ENCODE peak calls at places on chromosomes 1 and 21, in seven cellular contexts. One of them, this sample, is unnamed.
A peak's percentile ranks its signal among the peaks of the same experiment; 100 is the strongest.

GRCh38 chr1:8239039-8239305 is 78.9 kb upstream of the SLC45A1 start:
- DNase-seq in IMR-90: peak; percentile 58
- DNase-seq in breast epithelium: peak; percentile 85
- DNase-seq in prostate gland: no peak
- DNase-seq in heart left ventricle: no peak
- DNase-seq in transverse colon: peak; percentile 66
- DNase-seq in stomach: peak; percentile 37
- DNase-seq in this sample: no peak

GRCh38 chr1:58505286-58505685 is 41.2 kb downstream of the OMA1 start:
- DNase-seq in breast epithelium: no peak
- DNase-seq in prostate gland: no peak
- DNase-seq in heart left ventricle: no peak
- DNase-seq in stomach: no peak
- DNase-seq in transverse colon: no peak
- DNase-seq in IMR-90: no peak
- DNase-seq in this sample: no peak

GRCh38 chr1:211068976-211069375 is 65.0 kb downstream of the KCNH1 start:
- DNase-seq in heart left ventricle: no peak
- DNase-seq in prostate gland: no peak
- DNase-seq in transverse colon: no peak
- DNase-seq in breast epithelium: no peak
- DNase-seq in stomach: no peak
- DNase-seq in IMR-90: no peak
- DNase-seq in this sample: no peak

GRCh38 chr21:36854391-36854790 is 112.1 kb downstream of the HLCS start:
- DNase-seq in transverse colon: peak; percentile 25
- DNase-seq in heart left ventricle: peak; percentile 30
- DNase-seq in prostate gland: no peak
- DNase-seq in breast epithelium: no peak
- DNase-seq in stomach: no peak
- DNase-seq in IMR-90: peak; percentile 34
- DNase-seq in this sample: no peak

GRCh38 chr1:36802018-36802417 is 232.3 kb downstream of the GRIK3 start:
- DNase-seq in IMR-90: no peak
- DNase-seq in transverse colon: no peak
- DNase-seq in heart left ventricle: no peak
- DNase-seq in breast epithelium: no peak
- DNase-seq in prostate gland: no peak
- DNase-seq in stomach: no peak
- DNase-seq in this sample: no peak

GRCh38 chr21:42059721-42060120 is 11.4 kb upstream of the UMODL1 start:
- DNase-seq in IMR-90: no peak
- DNase-seq in prostate gland: no peak
- DNase-seq in heart left ventricle: no peak
- DNase-seq in breast epithelium: no peak
- DNase-seq in stomach: no peak
- DNase-seq in transverse colon: no peak
- DNase-seq in this sample: no peak

GRCh38 chr1:39262802-39263201 is 58.3 kb downstream of the MACF1 start:
- DNase-seq in transverse colon: no peak
- DNase-seq in heart left ventricle: no peak
- DNase-seq in prostate gland: no peak
- DNase-seq in stomach: no peak
- DNase-seq in IMR-90: no peak
- DNase-seq in breast epithelium: no peak
- DNase-seq in this sample: no peak

GRCh38 chr1:208085655-208086054 is 158.5 kb downstream of the PLXNA2 start:
- DNase-seq in stomach: no peak
- DNase-seq in IMR-90: no peak
- DNase-seq in breast epithelium: no peak
- DNase-seq in prostate gland: no peak
- DNase-seq in heart left ventricle: no peak
- DNase-seq in transverse colon: no peak
- DNase-seq in this sample: no peak

GRCh38 chr21:45000637-45001133 is 60.9 kb downstream of the SLX9 start:
- DNase-seq in breast epithelium: no peak
- DNase-seq in transverse colon: no peak
- DNase-seq in heart left ventricle: no peak
- DNase-seq in IMR-90: no peak
- DNase-seq in stomach: no peak
- DNase-seq in prostate gland: no peak
- DNase-seq in this sample: no peak

GRCh38 chr1:211631168-211631567 is 44.3 kb downstream of the NEK2 start:
- DNase-seq in stomach: no peak
- DNase-seq in prostate gland: no peak
- DNase-seq in IMR-90: no peak
- DNase-seq in breast epithelium: no peak
- DNase-seq in heart left ventricle: no peak
- DNase-seq in transverse colon: no peak
- DNase-seq in this sample: no peak

GRCh38 chr1:91091812-91092211 is 70.0 kb upstream of the ZNF644 start:
- DNase-seq in heart left ventricle: no peak
- DNase-seq in stomach: peak; percentile 25
- DNase-seq in transverse colon: no peak
- DNase-seq in breast epithelium: peak; percentile 49
- DNase-seq in IMR-90: no peak
- DNase-seq in prostate gland: no peak
- DNase-seq in this sample: no peak

GRCh38 chr1:76870037-76870436 is 2.8 kb downstream of the ST6GALNAC5 start:
- DNase-seq in transverse colon: no peak
- DNase-seq in heart left ventricle: no peak
- DNase-seq in breast epithelium: no peak
- DNase-seq in prostate gland: no peak
- DNase-seq in stomach: no peak
- DNase-seq in IMR-90: no peak
- DNase-seq in this sample: no peak

GRCh38 chr1:111505641-111506119 is 2.2 kb upstream of the ADORA3 start:
- DNase-seq in heart left ventricle: no peak
- DNase-seq in prostate gland: no peak
- DNase-seq in IMR-90: no peak
- DNase-seq in breast epithelium: no peak
- DNase-seq in transverse colon: peak; percentile 40
- DNase-seq in stomach: no peak
- DNase-seq in this sample: no peak

GRCh38 chr1:115170396-115170795 is 81.1 kb upstream of the TSPAN2 start:
- DNase-seq in transverse colon: no peak
- DNase-seq in stomach: no peak
- DNase-seq in heart left ventricle: no peak
- DNase-seq in IMR-90: no peak
- DNase-seq in prostate gland: no peak
- DNase-seq in breast epithelium: no peak
- DNase-seq in this sample: no peak

GRCh38 chr1:115172270-115172669 is 83.0 kb upstream of the TSPAN2 start:
- DNase-seq in breast epithelium: no peak
- DNase-seq in IMR-90: no peak
- DNase-seq in transverse colon: no peak
- DNase-seq in stomach: no peak
- DNase-seq in heart left ventricle: no peak
- DNase-seq in prostate gland: no peak
- DNase-seq in this sample: no peak

GRCh38 chr1:115168026-115168425 is 78.7 kb upstream of the TSPAN2 start:
- DNase-seq in breast epithelium: no peak
- DNase-seq in heart left ventricle: no peak
- DNase-seq in stomach: no peak
- DNase-seq in prostate gland: no peak
- DNase-seq in transverse colon: no peak
- DNase-seq in IMR-90: peak; percentile 25
- DNase-seq in this sample: no peak

GRCh38 chr1:115173151-115173550 is 83.8 kb upstream of the TSPAN2 start:
- DNase-seq in prostate gland: no peak
- DNase-seq in breast epithelium: no peak
- DNase-seq in transverse colon: no peak
- DNase-seq in IMR-90: peak; percentile 47
- DNase-seq in stomach: no peak
- DNase-seq in heart left ventricle: no peak
- DNase-seq in this sample: no peak

DNA sequence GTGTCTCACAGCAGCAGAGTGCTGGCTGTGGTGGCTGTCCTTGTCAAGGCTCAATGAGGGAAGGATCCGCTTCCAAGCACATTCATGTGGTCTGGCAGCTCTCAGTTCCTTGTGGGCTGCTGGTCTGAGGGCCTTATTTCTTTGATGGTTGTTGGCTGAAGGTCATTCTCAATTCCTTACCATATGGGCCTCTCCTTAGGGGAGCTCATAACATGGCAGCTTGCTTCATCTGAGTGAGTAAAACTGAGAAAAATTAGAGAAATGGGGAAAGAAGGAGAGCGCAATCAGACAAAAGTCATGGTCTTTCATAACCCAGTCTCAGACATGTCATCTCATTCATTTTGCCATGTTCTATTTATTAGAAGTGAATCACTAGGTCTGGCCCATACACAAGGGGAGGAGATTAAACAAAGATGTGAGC is 81.7 kb upstream of the TSPAN2 start:
- DNase-seq in breast epithelium: no peak
- DNase-seq in transverse colon: no peak
- DNase-seq in IMR-90: no peak
- DNase-seq in stomach: no peak
- DNase-seq in prostate gland: no peak
- DNase-seq in heart left ventricle: no peak
- DNase-seq in this sample: no peak
- TF ChIP-seq POLR2A in breast epithelium: no peak
- TF ChIP-seq POLR2A in transverse colon: no peak
- TF ChIP-seq POLR2A in IMR-90: no peak
- TF ChIP-seq POLR2A in stomach: no peak
- TF ChIP-seq POLR2A in prostate gland: no peak
- TF ChIP-seq POLR2A in heart left ventricle: no peak
- TF ChIP-seq POLR2A in this sample: no peak

GRCh38 chr1:25243907-25244306 is 3.3 kb downstream of the RSRP1 start:
- DNase-seq in IMR-90: no peak
- DNase-seq in heart left ventricle: no peak
- DNase-seq in prostate gland: no peak
- DNase-seq in stomach: no peak
- DNase-seq in breast epithelium: no peak
- DNase-seq in transverse colon: no peak
- DNase-seq in this sample: no peak

GRCh38 chr1:25245393-25245792 is 1.9 kb downstream of the RSRP1 start:
- DNase-seq in IMR-90: no peak
- DNase-seq in prostate gland: no peak
- DNase-seq in breast epithelium: no peak
- DNase-seq in stomach: no peak
- DNase-seq in transverse colon: no peak
- DNase-seq in heart left ventricle: no peak
- DNase-seq in this sample: no peak

GRCh38 chr1:25238046-25238445 is 5.7 kb upstream of the SYF2 start:
- DNase-seq in IMR-90: no peak
- DNase-seq in prostate gland: no peak
- DNase-seq in breast epithelium: no peak
- DNase-seq in transverse colon: no peak
- DNase-seq in stomach: no peak
- DNase-seq in heart left ventricle: no peak
- DNase-seq in this sample: no peak

DNA sequence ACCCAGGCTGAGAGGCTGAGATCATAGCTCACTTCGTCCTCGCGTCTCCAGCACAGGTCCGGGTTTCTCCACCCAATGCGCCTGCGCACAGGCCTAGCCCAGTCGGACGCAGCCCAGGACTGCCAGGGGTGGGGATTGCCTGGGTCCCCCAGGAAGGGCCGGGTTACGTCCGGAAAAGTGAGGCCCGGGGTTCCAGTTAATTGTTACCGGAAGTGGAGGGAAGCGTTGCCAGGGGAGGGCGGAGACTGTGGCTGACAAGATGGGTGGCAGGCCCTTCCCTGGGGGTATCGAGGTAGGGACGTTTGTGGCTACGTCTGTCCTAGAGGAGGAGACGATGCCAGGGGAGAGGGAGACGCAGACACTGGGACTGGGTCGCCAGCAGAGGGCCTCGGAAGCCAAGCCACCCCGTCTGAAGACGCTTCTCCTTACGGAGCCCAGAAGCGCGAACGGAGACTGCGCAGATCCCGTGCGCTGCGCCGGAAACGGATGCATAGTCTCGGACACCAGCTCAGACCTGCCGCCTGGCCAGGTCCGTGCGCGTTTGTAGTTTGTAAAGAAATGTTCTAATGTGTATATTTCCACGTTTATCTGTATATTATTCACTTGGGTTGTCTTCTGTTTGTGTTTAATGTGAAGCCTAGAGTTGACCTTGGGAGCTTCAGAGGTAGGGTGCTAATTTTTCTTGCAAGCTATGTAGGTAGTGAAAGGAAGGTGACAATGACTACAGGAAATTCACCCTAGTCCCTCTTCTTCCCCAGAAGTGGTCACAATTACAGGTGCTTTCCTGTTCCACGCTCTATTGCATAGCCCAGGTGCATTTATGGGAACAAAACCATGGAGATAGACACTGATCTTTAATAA is 7.3 kb downstream of the RSRP1 start:
- DNase-seq in stomach: peak; percentile 91
- DNase-seq in heart left ventricle: peak; percentile 90
- DNase-seq in transverse colon: peak; percentile 94
- DNase-seq in breast epithelium: peak; percentile 93
- DNase-seq in IMR-90: peak; percentile 87
- DNase-seq in prostate gland: peak; percentile 92
- DNase-seq in this sample: peak; percentile 28
- TF ChIP-seq POLR2A in stomach: no peak
- TF ChIP-seq POLR2A in heart left ventricle: peak; percentile 47
- TF ChIP-seq POLR2A in transverse colon: peak; percentile 65
- TF ChIP-seq POLR2A in breast epithelium: no peak
- TF ChIP-seq POLR2A in IMR-90: peak; percentile 59
- TF ChIP-seq POLR2A in prostate gland: peak; percentile 32
- TF ChIP-seq POLR2A in this sample: no peak

DNA sequence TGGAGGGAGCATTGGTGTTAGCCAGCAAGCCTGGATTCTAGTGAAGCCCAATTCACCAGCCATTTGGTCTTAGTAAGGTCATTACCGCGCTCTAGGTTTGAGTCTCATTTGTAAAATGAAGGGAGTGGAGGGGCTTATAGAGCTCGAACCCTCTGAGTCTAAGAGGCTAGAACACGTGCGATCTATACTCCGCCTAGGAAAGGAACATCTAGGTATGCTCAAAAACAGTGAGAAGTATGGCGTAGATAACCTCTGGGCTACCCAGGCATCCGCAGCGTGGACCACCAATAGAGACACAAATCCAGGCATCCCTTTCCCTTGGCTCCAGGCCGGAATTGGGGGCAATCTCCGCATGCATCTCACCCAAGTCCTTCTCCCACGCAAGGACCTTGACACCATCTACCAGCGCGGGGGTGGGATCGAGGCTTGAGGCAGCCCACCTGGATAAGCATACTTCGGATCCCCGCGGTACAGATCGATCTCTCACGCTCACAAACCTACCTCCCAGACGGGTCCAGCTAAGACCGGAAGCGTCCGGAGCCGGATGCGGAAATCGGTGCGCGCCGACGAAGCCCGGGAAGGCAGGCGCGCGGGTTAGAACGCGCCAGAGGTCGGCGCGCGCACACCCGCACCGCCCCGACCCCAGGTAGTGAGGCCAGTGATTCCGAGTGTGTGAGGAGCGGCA is at the start of gene METTL25B:
- DNase-seq in transverse colon: peak; percentile 88
- DNase-seq in heart left ventricle: peak; percentile 83
- DNase-seq in IMR-90: peak; percentile 75
- DNase-seq in prostate gland: peak; percentile 73
- DNase-seq in breast epithelium: peak; percentile 77
- DNase-seq in stomach: peak; percentile 85
- DNase-seq in this sample: peak; percentile 74
- TF ChIP-seq POLR2A in transverse colon: peak; percentile 73
- TF ChIP-seq POLR2A in heart left ventricle: no peak
- TF ChIP-seq POLR2A in IMR-90: no peak
- TF ChIP-seq POLR2A in prostate gland: no peak
- TF ChIP-seq POLR2A in breast epithelium: peak; percentile 63
- TF ChIP-seq POLR2A in stomach: no peak
- TF ChIP-seq POLR2A in this sample: peak; percentile 44

GRCh38 chr21:25424045-25424444 is 183.2 kb downstream of the MRPL39 start:
- DNase-seq in stomach: no peak
- DNase-seq in prostate gland: no peak
- DNase-seq in heart left ventricle: no peak
- DNase-seq in breast epithelium: no peak
- DNase-seq in IMR-90: no peak
- DNase-seq in transverse colon: no peak
- DNase-seq in this sample: no peak
- TF ChIP-seq POLR2A in stomach: no peak
- TF ChIP-seq POLR2A in prostate gland: no peak
- TF ChIP-seq POLR2A in heart left ventricle: no peak
- TF ChIP-seq POLR2A in breast epithelium: no peak
- TF ChIP-seq POLR2A in IMR-90: no peak
- TF ChIP-seq POLR2A in transverse colon: no peak
- TF ChIP-seq POLR2A in this sample: no peak

This sample was measured in H54.